ENCODE peak calls at places on chromosome 20, in six cellular contexts. E, P, C, R, I and Z are unnamed samples.

GRCh38 chr20:64246616-64247311 is 8.8 kb upstream of the PCMTD2 start:
- DNase-seq in E (no peak), P (no peak), C (no peak), R (no peak), I (no peak), Z (no peak)

GRCh38 chr20:63517376-63518309 is 2.9 kb upstream of the PPDPF start:
- DNase-seq in E (no peak), P (no peak), C (no peak), R (no peak), I (no peak), Z (peak)

GRCh38 chr20:50331469-50332251 is 141.0 kb downstream of the CEBPB start:
- DNase-seq in E (no peak), P (no peak), C (no peak), R (no peak), I (no peak), Z (no peak)

GRCh38 chr20:31693987-31694661 is 28.5 kb downstream of the BCL2L1 start:
- DNase-seq in E (no peak), P (no peak), C (no peak), R (no peak), I (no peak), Z (no peak)

GRCh38 chr20:12875510-12875909 is 133.3 kb upstream of the SPTLC3 start:
- DNase-seq in E (no peak), P (no peak), C (no peak), R (no peak), I (no peak), Z (no peak)

GRCh38 chr20:2619961-2620595 is 32.4 kb upstream of the NOP56 start:
- DNase-seq in E (no peak), P (peak), C (no peak), R (no peak), I (no peak), Z (no peak)

GRCh38 chr20:4444404-4444803 is 277.3 kb upstream of the PRND start:
- DNase-seq in E (no peak), P (peak), C (peak), R (peak), I (no peak), Z (no peak)

GRCh38 chr20:46402236-46402886 is 4.1 kb downstream of the ELMO2 start:
- DNase-seq in E (peak), P (peak), C (peak), R (peak), I (no peak), Z (no peak)

GRCh38 chr20:63891061-63892002 is 3.6 kb upstream of the DNAJC5 start:
- DNase-seq in E (no peak), P (no peak), C (no peak), R (no peak), I (no peak), Z (no peak)

GRCh38 chr20:3727333-3728035 is 5.0 kb upstream of the HSPA12B start:
- DNase-seq in E (peak), P (peak), C (no peak), R (peak), I (no peak), Z (no peak)

GRCh38 chr20:4802023-4802422 is 80.3 kb downstream of the PRND start:
- DNase-seq in E (no peak), P (no peak), C (no peak), R (no peak), I (no peak), Z (no peak)

GRCh38 chr20:59006167-59006863 is 739 bp downstream of the CTSZ start:
- DNase-seq in E (no peak), P (peak), C (no peak), R (no peak), I (no peak), Z (peak)

GRCh38 chr20:22584630-22584921 is 204 bp upstream of the FOXA2 start:
- DNase-seq in E (no peak), P (no peak), C (no peak), R (no peak), I (no peak), Z (peak)

GRCh38 chr20:59144831-59145196 is 18.8 kb upstream of the ZNF831 start:
- DNase-seq in E (no peak), P (no peak), C (no peak), R (no peak), I (no peak), Z (no peak)

GRCh38 chr20:6140947-6141346 is 18.1 kb upstream of the FERMT1 start:
- DNase-seq in E (no peak), P (peak), C (no peak), R (no peak), I (no peak), Z (no peak)

GRCh38 chr20:15854871-15855270 is 718.4 kb downstream of the KIF16B start:
- DNase-seq in E (no peak), P (no peak), C (no peak), R (no peak), I (no peak), Z (no peak)

GRCh38 chr20:59566631-59567524 is 37.5 kb upstream of the PHACTR3 start:
- DNase-seq in E (no peak), P (no peak), C (no peak), R (no peak), I (no peak), Z (no peak)

GRCh38 chr20:22522701-22523100 is 61.7 kb downstream of the FOXA2 start:
- DNase-seq in E (no peak), P (no peak), C (no peak), R (no peak), I (no peak), Z (no peak)

GRCh38 chr20:17614176-17614811 is 44.4 kb downstream of the DSTN start:
- DNase-seq in E (peak), P (peak), C (peak), R (peak), I (peak), Z (peak)

GRCh38 chr20:32470025-32470861 is 112.1 kb downstream of the ASXL1 start:
- DNase-seq in E (peak), P (peak), C (peak), R (peak), I (peak), Z (peak)

GRCh38 chr20:59955131-59955796 is 3.0 kb upstream of the CDH26 start:
- DNase-seq in E (no peak), P (peak), C (no peak), R (no peak), I (no peak), Z (no peak)

GRCh38 chr20:61742097-61742805 is 323.4 kb downstream of the TAF4 start:
- DNase-seq in E (no peak), P (no peak), C (peak), R (no peak), I (no peak), Z (no peak)

GRCh38 chr20:61720348-61720696 is 345.4 kb downstream of the TAF4 start:
- DNase-seq in E (no peak), P (no peak), C (no peak), R (no peak), I (no peak), Z (no peak)

GRCh38 chr20:64165866-64166600 is 1.8 kb downstream of the MYT1 start:
- DNase-seq in E (no peak), P (no peak), C (no peak), R (no peak), I (no peak), Z (no peak)

GRCh38 chr20:63183422-63184146 is 32.3 kb downstream of the YTHDF1 start:
- DNase-seq in E (peak), P (peak), C (no peak), R (peak), I (no peak), Z (peak)

GRCh38 chr20:60011512-60012507 is 53.6 kb downstream of the CDH26 start:
- DNase-seq in E (no peak), P (no peak), C (no peak), R (no peak), I (no peak), Z (no peak)

GRCh38 chr20:52178691-52179090 is 12.9 kb downstream of the ZFP64 start:
- DNase-seq in E (no peak), P (no peak), C (no peak), R (no peak), I (no peak), Z (no peak)

GRCh38 chr20:58723628-58723984 is 31.0 kb downstream of the NPEPL1 start:
- DNase-seq in E (no peak), P (no peak), C (no peak), R (no peak), I (no peak), Z (no peak)

GRCh38 chr20:58906894-58907293 is 54.4 kb downstream of the GNAS start:
- DNase-seq in E (peak), P (peak), C (peak), R (peak), I (no peak), Z (no peak)

GRCh38 chr20:31594002-31594557 is 11.0 kb upstream of the ID1 start:
- DNase-seq in E (no peak), P (no peak), C (no peak), R (no peak), I (no peak), Z (no peak)

GRCh38 chr20:17556842-17557674 is 12.8 kb upstream of the DSTN start:
- DNase-seq in E (peak), P (peak), C (peak), R (peak), I (peak), Z (peak)

GRCh38 chr20:61263084-61263695 is 11.1 kb downstream of the CDH4 start:
- DNase-seq in E (peak), P (peak), C (peak), R (peak), I (no peak), Z (peak)

GRCh38 chr20:1334761-1335160 is 5.8 kb upstream of the SDCBP2 start:
- DNase-seq in E (peak), P (peak), C (no peak), R (no peak), I (no peak), Z (no peak)

GRCh38 chr20:17431621-17432364 is 99.4 kb downstream of the BFSP1 start:
- DNase-seq in E (peak), P (peak), C (peak), R (peak), I (peak), Z (no peak)

GRCh38 chr20:33936651-33937050 is 57.1 kb upstream of the RALY start:
- DNase-seq in E (no peak), P (no peak), C (no peak), R (no peak), I (no peak), Z (no peak)

GRCh38 chr20:50290815-50291214 is 100.2 kb downstream of the CEBPB start:
- DNase-seq in E (no peak), P (no peak), C (no peak), R (no peak), I (no peak), Z (no peak)

DNA sequence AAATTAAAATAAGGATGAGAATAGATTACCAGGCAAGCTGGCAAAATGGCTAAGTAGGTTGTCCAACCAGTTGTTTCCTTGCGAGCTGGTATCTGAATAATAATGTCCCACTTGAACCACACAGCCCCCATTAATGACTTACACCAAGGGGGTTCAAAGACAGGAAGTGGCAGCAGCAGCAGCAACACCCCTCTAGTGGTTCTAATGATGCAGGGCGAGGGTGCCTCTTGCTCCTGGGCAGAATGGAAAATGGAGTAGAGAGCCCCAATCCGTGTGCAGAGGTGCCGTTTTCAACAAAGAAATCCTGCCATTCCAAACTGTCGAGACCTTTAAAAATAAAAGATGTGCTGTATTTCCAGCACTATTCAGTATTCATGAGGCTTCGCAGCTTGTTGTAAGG is 218.1 kb downstream of the TSHZ2 start:
- DNase-seq in E (no peak), P (no peak), C (no peak), R (no peak), I (no peak), Z (no peak)
- H3K4me3 ChIP-seq in E (no peak), P (no peak), C (no peak), R (no peak), I (no peak), Z (no peak)

DNA sequence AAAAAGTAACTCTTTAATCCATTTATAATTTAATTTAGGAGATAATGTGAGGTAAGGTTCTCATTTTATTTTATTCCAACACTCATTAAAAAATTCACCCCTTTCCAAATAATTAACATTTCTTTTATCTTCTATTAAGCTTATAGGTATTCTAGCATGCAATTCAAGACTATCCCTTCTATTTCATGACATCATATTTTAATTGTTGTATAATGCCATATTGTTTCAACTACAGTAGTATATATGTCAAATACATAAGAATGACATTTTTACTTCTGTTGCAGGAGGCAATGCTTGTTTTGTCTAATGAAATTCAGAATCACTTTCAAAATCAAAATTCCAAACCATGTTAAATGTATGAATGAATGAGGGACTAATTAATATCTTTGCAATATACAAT is 76.2 kb downstream of the MAFB start:
- DNase-seq in E (no peak), P (no peak), C (no peak), R (no peak), I (no peak), Z (no peak)
- H3K4me3 ChIP-seq in E (no peak), P (no peak), C (no peak), R (no peak), I (no peak), Z (no peak)

DNA sequence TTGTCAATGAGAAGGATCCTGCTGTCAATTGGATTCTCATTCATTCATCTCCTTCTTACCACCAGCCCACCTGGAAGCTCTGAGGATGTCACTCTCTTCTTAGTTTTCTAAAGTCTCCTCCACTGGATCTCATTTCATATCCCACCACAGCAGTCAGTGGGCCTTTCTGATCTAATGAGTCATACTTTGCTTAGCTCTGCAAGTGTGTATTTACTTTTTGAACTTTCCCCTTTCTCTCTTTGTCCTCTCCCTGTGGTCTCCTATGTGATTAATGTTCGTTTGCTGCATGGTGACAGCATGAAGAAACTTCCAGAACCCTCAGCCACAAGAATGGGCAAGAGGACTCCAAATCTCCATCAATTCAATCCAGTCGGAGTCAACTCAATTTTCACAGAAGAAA is 63.6 kb upstream of the SYNDIG1 start:
- DNase-seq in E (no peak), P (no peak), C (peak), R (no peak), I (no peak), Z (no peak)
- H3K4me3 ChIP-seq in E (no peak), P (no peak), C (no peak), R (no peak), I (no peak), Z (no peak)

GRCh38 chr20:8020314-8021079 is 936 bp upstream of the TMX4 start:
- DNase-seq in E (no peak), P (no peak), C (peak), R (no peak), I (no peak), Z (no peak)
- H3K4me3 ChIP-seq in E (no peak), P (peak), C (no peak), R (no peak), I (peak), Z (no peak)

GRCh38 chr20:48203252-48203651 is 418.0 kb upstream of the SULF2 start:
- DNase-seq in E (no peak), P (no peak), C (no peak), R (no peak), I (no peak), Z (no peak)

GRCh38 chr20:48207505-48207904 is 422.2 kb upstream of the SULF2 start:
- DNase-seq in E (no peak), P (no peak), C (no peak), R (no peak), I (no peak), Z (no peak)

GRCh38 chr20:48204499-48204898 is 419.2 kb upstream of the SULF2 start:
- DNase-seq in E (no peak), P (no peak), C (no peak), R (no peak), I (no peak), Z (no peak)

GRCh38 chr20:48205786-48206185 is 420.5 kb upstream of the SULF2 start:
- DNase-seq in E (no peak), P (no peak), C (no peak), R (no peak), I (no peak), Z (no peak)

GRCh38 chr20:48205281-48205782 is 420.1 kb upstream of the SULF2 start:
- DNase-seq in E (no peak), P (no peak), C (no peak), R (no peak), I (no peak), Z (no peak)
- H3K4me3 ChIP-seq in E (no peak), P (no peak), C (no peak), R (no peak), I (no peak), Z (no peak)

GRCh38 chr20:36091561-36092423 is 62.7 kb upstream of the EPB41L1 start:
- DNase-seq in E (no peak), P (no peak), C (no peak), R (no peak), I (no peak), Z (no peak)

GRCh38 chr20:36086767-36087166 is 67.8 kb upstream of the EPB41L1 start:
- DNase-seq in E (no peak), P (no peak), C (no peak), R (no peak), I (no peak), Z (no peak)

GRCh38 chr20:36093025-36093803 is 61.3 kb upstream of the EPB41L1 start:
- DNase-seq in E (peak), P (peak), C (no peak), R (peak), I (peak), Z (peak)

GRCh38 chr20:36092424-36093024 is 62.0 kb upstream of the EPB41L1 start:
- DNase-seq in E (no peak), P (peak), C (no peak), R (no peak), I (peak), Z (peak)

DNA sequence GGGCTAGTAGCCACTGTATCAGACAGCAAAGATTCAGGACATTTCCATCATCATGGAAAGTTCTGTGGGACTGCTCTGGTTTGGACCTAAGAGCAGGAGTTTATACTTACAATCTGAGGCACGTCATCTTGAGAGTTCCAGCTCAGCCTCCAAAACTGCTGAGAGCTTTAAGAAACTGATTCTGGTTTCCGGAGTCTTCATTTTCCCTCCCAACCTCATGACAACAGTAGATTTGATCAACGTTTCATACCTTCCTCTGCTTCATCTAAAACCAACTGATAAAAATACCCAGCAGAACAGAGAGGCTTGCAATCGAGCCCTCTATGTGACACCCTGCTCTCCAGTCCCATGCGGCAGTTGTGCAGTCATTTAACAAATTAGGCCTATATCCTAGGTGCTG is 64.3 kb upstream of the EPB41L1 start:
- DNase-seq in E (no peak), P (no peak), C (no peak), R (no peak), I (no peak), Z (no peak)
- H3K4me3 ChIP-seq in E (no peak), P (no peak), C (no peak), R (no peak), I (no peak), Z (no peak)